ENCODE peak calls at places on chromosomes 5 and 9, in six cellular contexts. P, Q, U, O, H and K are unnamed samples.
A peak's percentile ranks its signal among the peaks of the same experiment; 100 is the strongest.

GRCh38 chr5:93607367-93608258 is 24.6 kb downstream of the NR2F1 start:
- DNase-seq in P (no peak), Q (no peak), U (peak; percentile 79), O (peak; percentile 21), H (peak; percentile 38), K (no peak)

GRCh38 chr9:25226901-25227686 is 451.1 kb downstream of the TUSC1 start:
- DNase-seq in P (no peak), Q (no peak), U (no peak), O (no peak), H (no peak), K (no peak)

GRCh38 chr9:38737246-38737645 is 17.3 kb upstream of the FAM240B start:
- DNase-seq in P (no peak), Q (no peak), U (no peak), O (no peak), H (no peak), K (no peak)

GRCh38 chr5:68332546-68332945 is 117.0 kb downstream of the PIK3R1 start:
- DNase-seq in P (no peak), Q (no peak), U (no peak), O (no peak), H (no peak), K (no peak)

GRCh38 chr5:74310386-74310785 is 330.1 kb downstream of the ENC1 start:
- DNase-seq in P (no peak), Q (no peak), U (no peak), O (no peak), H (peak; percentile 29), K (peak; percentile 38)

GRCh38 chr5:151895660-151896040 is 29.0 kb downstream of the GLRA1 start:
- DNase-seq in P (no peak), Q (no peak), U (no peak), O (no peak), H (no peak), K (no peak)

GRCh38 chr5:145568581-145568980 is 266.6 kb downstream of the PRELID2 start:
- DNase-seq in P (no peak), Q (no peak), U (no peak), O (no peak), H (peak; percentile 2), K (no peak)

GRCh38 chr9:134338394-134339182 is 12.3 kb downstream of the RXRA start:
- DNase-seq in P (no peak), Q (no peak), U (peak; percentile 38), O (peak; percentile 70), H (no peak), K (no peak)

GRCh38 chr5:61327761-61328753 is 4.0 kb upstream of the ZSWIM6 start:
- DNase-seq in P (no peak), Q (no peak), U (peak; percentile 86), O (no peak), H (no peak), K (no peak)

GRCh38 chr5:32536246-32536645 is 49.1 kb upstream of the SUB1 start:
- DNase-seq in P (no peak), Q (no peak), U (no peak), O (no peak), H (no peak), K (no peak)
- H3K4me3 ChIP-seq in P (no peak overlapping the region), Q (no peak overlapping the region), U (no peak overlapping the region), O (no peak overlapping the region), H (no peak overlapping the region), K (no peak overlapping the region)

GRCh38 chr5:73170522-73170921 is 2.5 kb upstream of the TMEM174 start:
- DNase-seq in P (no peak), Q (no peak), U (peak; percentile 62), O (no peak), H (no peak), K (no peak)
- TF ChIP-seq CTCF in P (peak; percentile 32), Q (peak; percentile 14), U (peak; percentile 92), O (no peak), H (peak; percentile 51), K (no peak)

GRCh38 chr5:116439891-116440290 is 134.7 kb downstream of the SEMA6A start:
- DNase-seq in P (no peak), Q (no peak), U (no peak), O (no peak), H (no peak), K (no peak)

GRCh38 chr5:116436674-116437350 is 137.8 kb downstream of the SEMA6A start:
- DNase-seq in P (no peak), Q (no peak), U (no peak), O (no peak), H (no peak), K (no peak)

GRCh38 chr5:116437922-116438578 is 136.6 kb downstream of the SEMA6A start:
- DNase-seq in P (no peak), Q (no peak), U (no peak), O (no peak), H (no peak), K (no peak)

GRCh38 chr5:116438979-116439554 is 135.6 kb downstream of the SEMA6A start:
- DNase-seq in P (no peak), Q (no peak), U (no peak), O (no peak), H (no peak), K (no peak)

GRCh38 chr5:116437351-116437705 is 137.3 kb downstream of the SEMA6A start:
- DNase-seq in P (no peak), Q (no peak), U (no peak), O (no peak), H (no peak), K (no peak)
- H3K4me1 ChIP-seq in P (peaks cover 38% of the 10 kb centered on the region), Q (peaks cover 24% of the 10 kb centered on the region), U (no peaks in the 10 kb centered on the region), O (peaks cover 1% of the 10 kb centered on the region), H (no peaks in the 10 kb centered on the region), K (peaks cover 11% of the 10 kb centered on the region)

GRCh38 chr5:86525623-86526022 is 92.1 kb upstream of the COX7C start:
- DNase-seq in P (no peak), Q (no peak), U (no peak), O (no peak), H (no peak), K (no peak)
- H3K4me3 ChIP-seq in P (no peak overlapping the region), Q (no peak overlapping the region), U (no peak overlapping the region), O (no peak overlapping the region), H (no peak overlapping the region), K (no peak overlapping the region)